ENCODE peak calls at places on chromosomes 7 and 10, in five cellular contexts. One of them, this sample, is unnamed.

GRCh38 chr10:72275351-72276012 is 1.8 kb downstream of the DDIT4 start:
- DNase-seq in foreskin fibroblast: peak; percentile 41
- DNase-seq in heart right ventricle: peak; percentile 33
- DNase-seq in BJ: no peak
- DNase-seq in bronchial epithelial cell: no peak
- DNase-seq in this sample: no peak

GRCh38 chr10:100184426-100185219 is 1.2 kb downstream of the ERLIN1 start:
- DNase-seq in foreskin fibroblast: peak; percentile 42
- DNase-seq in heart right ventricle: no peak
- DNase-seq in BJ: no peak
- DNase-seq in bronchial epithelial cell: peak; percentile 28
- DNase-seq in this sample: no peak

GRCh38 chr7:105218939-105219770 is 169.6 kb downstream of the SRPK2 start:
- DNase-seq in foreskin fibroblast: peak; percentile 6
- DNase-seq in heart right ventricle: no peak
- DNase-seq in BJ: no peak
- DNase-seq in bronchial epithelial cell: peak; percentile 92
- DNase-seq in this sample: no peak

GRCh38 chr7:121113288-121113687 is 124.8 kb downstream of the CPED1 start:
- DNase-seq in foreskin fibroblast: no peak
- DNase-seq in heart right ventricle: no peak
- DNase-seq in BJ: no peak
- DNase-seq in bronchial epithelial cell: peak; percentile 88
- DNase-seq in this sample: no peak

GRCh38 chr7:43137811-43138210 is 25.4 kb downstream of the HECW1 start:
- DNase-seq in foreskin fibroblast: peak; percentile 56
- DNase-seq in heart right ventricle: no peak
- DNase-seq in BJ: peak; percentile 97
- DNase-seq in bronchial epithelial cell: no peak
- DNase-seq in this sample: no peak

GRCh38 chr10:97714401-97715258 is 1.1 kb downstream of the MARVELD1 start:
- DNase-seq in foreskin fibroblast: peak; percentile 95
- DNase-seq in heart right ventricle: peak; percentile 71
- DNase-seq in BJ: no peak
- DNase-seq in bronchial epithelial cell: peak; percentile 75
- DNase-seq in this sample: peak; percentile 81

GRCh38 chr7:17033245-17033644 is 151.5 kb upstream of the AGR3 start:
- DNase-seq in foreskin fibroblast: no peak
- DNase-seq in heart right ventricle: peak; percentile 7
- DNase-seq in BJ: no peak
- DNase-seq in bronchial epithelial cell: no peak
- DNase-seq in this sample: no peak

GRCh38 chr7:1019789-1020610 is 24.3 kb upstream of the GPR146 start:
- DNase-seq in foreskin fibroblast: no peak
- DNase-seq in heart right ventricle: no peak
- DNase-seq in BJ: no peak
- DNase-seq in bronchial epithelial cell: no peak
- DNase-seq in this sample: no peak

GRCh38 chr7:7909376-7909775 is 59.2 kb upstream of the GLCCI1 start:
- DNase-seq in foreskin fibroblast: no peak
- DNase-seq in heart right ventricle: no peak
- DNase-seq in BJ: no peak
- DNase-seq in bronchial epithelial cell: no peak
- DNase-seq in this sample: no peak

GRCh38 chr7:54967384-54967783 is 51.4 kb upstream of the EGFR start:
- DNase-seq in foreskin fibroblast: no peak
- DNase-seq in heart right ventricle: no peak
- DNase-seq in BJ: no peak
- DNase-seq in bronchial epithelial cell: peak; percentile 100
- DNase-seq in this sample: no peak

GRCh38 chr10:114940735-114941134 is 2.7 kb downstream of the TRUB1 start:
- DNase-seq in foreskin fibroblast: peak; percentile 51
- DNase-seq in heart right ventricle: no peak
- DNase-seq in BJ: no peak
- DNase-seq in bronchial epithelial cell: peak; percentile 32
- DNase-seq in this sample: no peak

GRCh38 chr7:8063706-8064297 is 95.2 kb downstream of the GLCCI1 start:
- DNase-seq in foreskin fibroblast: peak; percentile 51
- DNase-seq in heart right ventricle: no peak
- DNase-seq in BJ: no peak
- DNase-seq in bronchial epithelial cell: peak; percentile 13
- DNase-seq in this sample: no peak

GRCh38 chr10:21021843-21022594 is 124.9 kb upstream of the NEBL start:
- DNase-seq in foreskin fibroblast: no peak
- DNase-seq in heart right ventricle: no peak
- DNase-seq in BJ: no peak
- DNase-seq in bronchial epithelial cell: peak; percentile 19
- DNase-seq in this sample: no peak

GRCh38 chr7:105205592-105206211 is 183.0 kb downstream of the SRPK2 start:
- DNase-seq in foreskin fibroblast: no peak
- DNase-seq in heart right ventricle: no peak
- DNase-seq in BJ: no peak
- DNase-seq in bronchial epithelial cell: no peak
- DNase-seq in this sample: no peak

GRCh38 chr10:114970515-114970914 is 32.5 kb downstream of the TRUB1 start:
- DNase-seq in foreskin fibroblast: no peak
- DNase-seq in heart right ventricle: no peak
- DNase-seq in BJ: no peak
- DNase-seq in bronchial epithelial cell: no peak
- DNase-seq in this sample: no peak

GRCh38 chr10:3710764-3711163 is 74.2 kb downstream of the KLF6 start:
- DNase-seq in foreskin fibroblast: no peak
- DNase-seq in heart right ventricle: no peak
- DNase-seq in BJ: no peak
- DNase-seq in bronchial epithelial cell: no peak
- DNase-seq in this sample: no peak

GRCh38 chr7:115600196-115600595 is 430.4 kb downstream of the TFEC start:
- DNase-seq in foreskin fibroblast: peak; percentile 15
- DNase-seq in heart right ventricle: no peak
- DNase-seq in BJ: no peak
- DNase-seq in bronchial epithelial cell: no peak
- DNase-seq in this sample: no peak

GRCh38 chr7:51310131-51310583 is 6.5 kb downstream of the COBL start:
- DNase-seq in foreskin fibroblast: no peak
- DNase-seq in heart right ventricle: no peak
- DNase-seq in BJ: no peak
- DNase-seq in bronchial epithelial cell: no peak
- DNase-seq in this sample: no peak

GRCh38 chr10:77101416-77101815 is 536.2 kb downstream of the KCNMA1 start:
- DNase-seq in foreskin fibroblast: no peak
- DNase-seq in heart right ventricle: no peak
- DNase-seq in BJ: no peak
- DNase-seq in bronchial epithelial cell: no peak
- DNase-seq in this sample: no peak

GRCh38 chr10:18660816-18661431 is 1.7 kb downstream of the ARL5B start:
- DNase-seq in foreskin fibroblast: no peak
- DNase-seq in heart right ventricle: no peak
- DNase-seq in BJ: no peak
- DNase-seq in bronchial epithelial cell: no peak
- DNase-seq in this sample: no peak

GRCh38 chr7:46301677-46302076 is 380.6 kb upstream of the IGFBP3 start:
- DNase-seq in foreskin fibroblast: peak; percentile 36
- DNase-seq in heart right ventricle: no peak
- DNase-seq in BJ: no peak
- DNase-seq in bronchial epithelial cell: peak; percentile 58
- DNase-seq in this sample: no peak

GRCh38 chr10:36779238-36779846 is 346.1 kb upstream of the ANKRD30A start:
- DNase-seq in foreskin fibroblast: peak; percentile 52
- DNase-seq in heart right ventricle: no peak
- DNase-seq in BJ: peak; percentile 16
- DNase-seq in bronchial epithelial cell: peak; percentile 67
- DNase-seq in this sample: no peak

GRCh38 chr7:40457776-40458480 is 323.1 kb downstream of the SUGCT start:
- DNase-seq in foreskin fibroblast: no peak
- DNase-seq in heart right ventricle: no peak
- DNase-seq in BJ: no peak
- DNase-seq in bronchial epithelial cell: no peak
- DNase-seq in this sample: no peak

GRCh38 chr10:48820699-48821098 is 118.9 kb downstream of the LRRC18 start:
- DNase-seq in foreskin fibroblast: no peak
- DNase-seq in heart right ventricle: no peak
- DNase-seq in BJ: no peak
- DNase-seq in bronchial epithelial cell: no peak
- DNase-seq in this sample: peak; percentile 48

GRCh38 chr7:38660427-38661099 is 29.4 kb upstream of the AMPH start:
- DNase-seq in foreskin fibroblast: peak; percentile 63
- DNase-seq in heart right ventricle: no peak
- DNase-seq in BJ: no peak
- DNase-seq in bronchial epithelial cell: peak; percentile 35
- DNase-seq in this sample: no peak

GRCh38 chr10:48456361-48456804 is 148.5 kb downstream of the ARHGAP22 start:
- DNase-seq in foreskin fibroblast: peak; percentile 36
- DNase-seq in heart right ventricle: peak; percentile 61
- DNase-seq in BJ: no peak
- DNase-seq in bronchial epithelial cell: no peak
- DNase-seq in this sample: peak; percentile 67

GRCh38 chr7:44375926-44376342 is 50.5 kb upstream of the CAMK2B start:
- DNase-seq in foreskin fibroblast: no peak
- DNase-seq in heart right ventricle: no peak
- DNase-seq in BJ: no peak
- DNase-seq in bronchial epithelial cell: no peak
- DNase-seq in this sample: no peak

GRCh38 chr7:44374007-44374763 is 48.8 kb upstream of the CAMK2B start:
- DNase-seq in foreskin fibroblast: no peak
- DNase-seq in heart right ventricle: no peak
- DNase-seq in BJ: no peak
- DNase-seq in bronchial epithelial cell: no peak
- DNase-seq in this sample: no peak

GRCh38 chr7:44377134-44377463 is 51.7 kb upstream of the CAMK2B start:
- DNase-seq in foreskin fibroblast: no peak
- DNase-seq in heart right ventricle: no peak
- DNase-seq in BJ: no peak
- DNase-seq in bronchial epithelial cell: no peak
- DNase-seq in this sample: peak; percentile 64

GRCh38 chr7:44376429-44377133 is 51.2 kb upstream of the CAMK2B start:
- DNase-seq in foreskin fibroblast: no peak
- DNase-seq in heart right ventricle: no peak
- DNase-seq in BJ: no peak
- DNase-seq in bronchial epithelial cell: no peak
- DNase-seq in this sample: no peak

DNA sequence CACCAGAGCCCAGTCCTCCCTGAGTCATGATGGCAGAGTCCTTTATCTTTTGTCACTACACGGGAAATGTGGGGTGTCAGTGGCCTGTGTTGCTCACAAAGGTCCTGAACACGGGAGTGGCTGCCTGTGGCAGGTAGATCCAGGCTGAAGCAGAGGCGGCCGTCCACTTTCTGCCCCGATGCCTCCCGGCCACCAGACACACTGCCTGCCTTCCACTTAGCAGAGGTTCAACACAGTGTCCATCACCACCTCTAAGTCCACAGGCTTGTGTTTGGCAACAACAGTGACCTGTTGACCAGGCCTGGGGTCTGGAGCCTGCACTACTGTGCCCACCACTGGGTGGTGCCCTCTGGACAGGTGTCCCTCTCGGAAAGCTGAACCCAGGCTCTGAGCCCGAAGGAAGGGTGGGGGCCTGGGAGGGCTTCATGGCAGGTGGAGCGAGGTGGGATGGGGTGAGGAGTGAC is 49.9 kb upstream of the CAMK2B start:
- DNase-seq in foreskin fibroblast: no peak
- DNase-seq in heart right ventricle: no peak
- DNase-seq in BJ: no peak
- DNase-seq in bronchial epithelial cell: no peak
- DNase-seq in this sample: peak; percentile 67
- TF ChIP-seq CTCF in foreskin fibroblast: no peak
- TF ChIP-seq CTCF in heart right ventricle: peak; percentile 20
- TF ChIP-seq CTCF in BJ: no peak
- TF ChIP-seq CTCF in bronchial epithelial cell: peak; percentile 4
- TF ChIP-seq CTCF in this sample: peak; percentile 50

GRCh38 chr10:103476046-103476768 is 2.8 kb downstream of the CALHM3 start:
- DNase-seq in foreskin fibroblast: no peak
- DNase-seq in heart right ventricle: no peak
- DNase-seq in BJ: no peak
- DNase-seq in bronchial epithelial cell: no peak
- DNase-seq in this sample: no peak
- TF ChIP-seq CTCF in foreskin fibroblast: peak; percentile 12
- TF ChIP-seq CTCF in heart right ventricle: no peak
- TF ChIP-seq CTCF in BJ: peak; percentile 25
- TF ChIP-seq CTCF in bronchial epithelial cell: peak; percentile 8
- TF ChIP-seq CTCF in this sample: no peak

DNA sequence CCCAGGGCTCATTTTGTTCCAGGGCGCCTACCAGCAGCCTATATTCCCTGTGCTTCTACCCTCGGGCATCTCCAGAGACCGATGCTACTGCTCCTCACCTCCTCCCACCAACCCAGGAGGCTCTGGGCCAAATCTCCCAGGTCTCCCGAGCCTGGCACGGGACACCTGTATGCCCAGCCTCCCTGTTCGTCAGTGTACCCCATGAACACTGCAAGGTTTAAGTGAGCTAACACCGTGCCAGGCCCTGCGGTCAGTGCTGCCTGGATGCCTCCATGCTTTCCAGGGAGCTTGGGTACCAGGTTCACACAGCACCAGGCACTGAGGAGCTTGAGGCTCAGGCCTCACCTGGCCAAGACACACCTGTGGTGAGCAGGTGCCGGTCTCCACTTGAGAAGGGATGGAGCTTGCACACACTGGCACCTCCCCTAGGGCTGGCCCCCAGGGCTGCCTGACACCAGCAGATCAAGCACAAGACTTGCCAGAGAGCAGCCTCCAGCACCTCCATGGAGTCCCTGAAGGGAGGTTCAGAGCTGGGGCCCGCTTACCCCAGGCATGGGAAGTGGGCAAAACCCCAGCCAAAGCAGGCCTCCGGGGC is 80.3 kb downstream of the FAM53B start:
- DNase-seq in foreskin fibroblast: no peak
- DNase-seq in heart right ventricle: no peak
- DNase-seq in BJ: no peak
- DNase-seq in bronchial epithelial cell: no peak
- DNase-seq in this sample: no peak
- TF ChIP-seq CTCF in foreskin fibroblast: no peak
- TF ChIP-seq CTCF in heart right ventricle: no peak
- TF ChIP-seq CTCF in BJ: no peak
- TF ChIP-seq CTCF in bronchial epithelial cell: no peak
- TF ChIP-seq CTCF in this sample: no peak

DNA sequence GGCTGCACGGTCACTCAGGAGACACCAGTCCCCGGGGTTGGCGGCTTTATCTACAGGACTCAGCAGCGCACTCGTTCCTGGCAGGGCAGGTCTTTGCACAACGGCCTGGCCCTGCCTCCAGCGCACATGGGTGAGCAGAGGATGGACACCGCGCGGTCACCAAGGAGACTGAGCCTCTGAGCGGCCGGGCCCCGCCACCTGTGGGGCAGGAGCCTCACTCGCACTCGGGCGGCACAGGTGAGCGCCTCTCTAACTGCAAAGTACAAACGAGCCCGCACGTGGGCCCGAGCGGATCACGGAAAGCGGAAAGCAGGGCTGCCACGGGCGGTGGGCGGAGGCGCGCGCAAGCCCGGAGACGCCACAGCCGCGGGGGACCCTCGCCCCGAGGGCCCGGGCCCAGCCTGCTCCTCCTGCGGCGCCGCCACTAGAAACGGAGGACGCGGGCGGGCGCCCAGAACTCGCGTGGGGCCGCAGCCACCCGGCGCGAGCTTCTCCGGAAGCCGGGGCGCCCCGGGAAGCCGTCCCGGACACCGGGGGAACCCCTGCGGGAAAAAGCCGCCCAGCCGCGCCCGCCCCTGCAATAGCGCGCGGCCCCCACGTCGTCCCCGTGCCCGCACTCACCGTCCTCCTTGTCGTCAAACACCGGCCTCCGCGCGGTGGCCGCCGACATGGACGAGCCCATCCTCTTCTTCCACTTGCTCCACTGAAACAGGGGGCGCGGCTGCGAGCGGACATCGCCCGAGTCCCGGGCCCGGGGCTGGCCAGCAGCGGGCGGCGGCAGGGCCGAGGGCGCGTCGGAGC is 599 bp downstream of the STK32C start:
- DNase-seq in foreskin fibroblast: peak; percentile 27
- DNase-seq in heart right ventricle: peak; percentile 52
- DNase-seq in BJ: no peak
- DNase-seq in bronchial epithelial cell: peak; percentile 16
- DNase-seq in this sample: no peak
- TF ChIP-seq CTCF in foreskin fibroblast: no peak
- TF ChIP-seq CTCF in heart right ventricle: no peak
- TF ChIP-seq CTCF in BJ: no peak
- TF ChIP-seq CTCF in bronchial epithelial cell: no peak
- TF ChIP-seq CTCF in this sample: no peak